ENCODE peak calls at places on chromosome 15, in nine cellular contexts. V, S, Q, H, D, X, I, B and L are unnamed samples.

GRCh38 chr15:100383302-100384107 is 41.7 kb upstream of the ADAMTS17 start:
- DNase-seq in Q (peak; percentile 72), V (no peak), X (peak; percentile 45), H (peak; percentile 10), B (peak; percentile 45), D (peak; percentile 23), I (peak; percentile 17), S (peak; percentile 10), L (peak; percentile 8)

GRCh38 chr15:41967506-41968206 is 4.7 kb downstream of the EHD4 start:
- DNase-seq in X (peak; percentile 54), D (no peak), I (peak; percentile 80), B (no peak), H (peak; percentile 66), S (peak; percentile 44), V (peak; percentile 73), Q (no peak), L (peak; percentile 84)

GRCh38 chr15:69132935-69133861 is 27.2 kb upstream of the GLCE start:
- DNase-seq in H (no peak), X (no peak), D (no peak), Q (no peak), V (no peak), B (peak; percentile 30), I (no peak), S (no peak), L (no peak)

GRCh38 chr15:74854453-74854852 is 11.5 kb upstream of the ULK3 start:
- DNase-seq in D (no peak), S (no peak), V (no peak), H (no peak), B (no peak), I (no peak), X (no peak), Q (no peak), L (no peak)

GRCh38 chr15:79886119-79886518 is 10.7 kb downstream of the MTHFS start:
- DNase-seq in X (no peak), V (no peak), Q (no peak), H (no peak), D (no peak), B (no peak), S (no peak), I (no peak), L (no peak)

GRCh38 chr15:45714501-45715488 is 80.0 kb downstream of the SQOR start:
- DNase-seq in H (peak; percentile 74), D (peak; percentile 69), S (peak; percentile 6), V (peak; percentile 69), I (peak; percentile 74), Q (peak; percentile 86), X (peak; percentile 84), B (peak; percentile 56), L (no peak)

GRCh38 chr15:25248583-25249235 is 190.1 kb downstream of the UBE3A start:
- DNase-seq in B (no peak), Q (no peak), I (no peak), X (no peak), S (no peak), H (no peak), V (no peak), D (no peak), L (peak; percentile 34)

GRCh38 chr15:65069179-65069578 is 1.4 kb upstream of the RASL12 start:
- DNase-seq in I (no peak), Q (no peak), B (no peak), X (no peak), V (no peak), D (no peak), H (peak; percentile 97), S (peak; percentile 94), L (peak; percentile 96)

GRCh38 chr15:62848631-62849050 is 193.9 kb upstream of the TPM1 start:
- DNase-seq in I (no peak), S (peak; percentile 18), X (no peak), Q (no peak), H (peak; percentile 55), B (no peak), V (peak; percentile 87), D (no peak), L (no peak)

GRCh38 chr15:81336568-81336967 is 12.6 kb upstream of the STARD5 start:
- DNase-seq in B (no peak), I (peak; percentile 69), X (no peak), S (peak; percentile 18), H (peak; percentile 42), D (peak; percentile 47), Q (peak; percentile 28), V (peak; percentile 23), L (no peak)

GRCh38 chr15:84600331-84600686 is 500 bp upstream of the ZSCAN2 start:
- DNase-seq in Q (peak; percentile 87), H (peak; percentile 96), D (peak; percentile 48), S (peak; percentile 76), X (peak; percentile 68), I (peak; percentile 47), B (peak; percentile 83), V (peak; percentile 90), L (peak; percentile 92)
- H3K27ac ChIP-seq in Q (peak overlapping the region; percentile 36), H (peak overlapping the region; percentile 18), D (no peak overlapping the region), S (no peak overlapping the region), X (no peak overlapping the region), I (no peak overlapping the region), B (peak overlapping the region; percentile 58), V (no peak overlapping the region), L (no peak overlapping the region)

GRCh38 chr15:40014390-40014789 is 24.6 kb downstream of the SRP14 start:
- DNase-seq in S (no peak), V (no peak), I (no peak), B (no peak), X (no peak), D (no peak), Q (no peak), H (no peak), L (no peak)
- H3K4me1 ChIP-seq in S (peaks cover 9% of the 10 kb centered on the region), V (no peaks in the 10 kb centered on the region), I (no peaks in the 10 kb centered on the region), B (no peaks in the 10 kb centered on the region), X (peaks cover 12% of the 10 kb centered on the region), D (no peaks in the 10 kb centered on the region), Q (no peaks in the 10 kb centered on the region), H (peaks cover 25% of the 10 kb centered on the region), L (peaks cover 6% of the 10 kb centered on the region)

GRCh38 chr15:67105991-67106763 is 40.8 kb downstream of the SMAD3 start:
- DNase-seq in D (no peak), B (no peak), H (no peak), X (no peak), I (no peak), Q (no peak), S (no peak), V (peak; percentile 60), L (no peak)

GRCh38 chr15:67107014-67107812 is 41.8 kb downstream of the SMAD3 start:
- DNase-seq in V (peak; percentile 97), X (no peak), Q (no peak), H (peak; percentile 99), S (peak; percentile 100), B (no peak), D (no peak), I (no peak), L (peak; percentile 92)

GRCh38 chr15:67108122-67108871 is 42.9 kb downstream of the SMAD3 start:
- DNase-seq in Q (no peak), I (no peak), V (no peak), X (no peak), B (no peak), S (peak; percentile 47), H (peak; percentile 59), D (no peak), L (no peak)

GRCh38 chr15:67105065-67105951 is 39.9 kb downstream of the SMAD3 start:
- DNase-seq in B (no peak), H (peak; percentile 98), X (no peak), V (peak; percentile 96), S (peak; percentile 99), D (no peak), I (no peak), Q (no peak), L (peak; percentile 90)

DNA sequence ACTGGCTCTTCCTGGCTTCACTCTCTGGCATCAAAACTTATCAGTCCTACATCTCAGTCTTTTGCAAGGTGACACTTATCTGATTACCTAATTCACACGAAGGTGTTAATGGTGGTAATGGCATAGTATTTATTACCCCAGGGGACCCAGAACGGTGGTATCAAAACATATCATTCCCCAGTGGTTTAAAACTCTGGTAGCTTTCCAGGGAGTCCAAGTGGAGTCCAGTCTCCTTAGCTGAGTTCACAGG is 41.3 kb downstream of the SMAD3 start:
- DNase-seq in B (no peak), I (no peak), Q (no peak), S (no peak), X (no peak), H (no peak), V (no peak), D (no peak), L (no peak)
- H4K20me1 ChIP-seq in B (no peaks in the 10 kb centered on the region), I (no peaks in the 10 kb centered on the region), Q (no peaks in the 10 kb centered on the region), S (peaks cover 8% of the 10 kb centered on the region), X (peaks cover 58% of the 10 kb centered on the region), H (no peaks in the 10 kb centered on the region), V (no peaks in the 10 kb centered on the region), D (no peaks in the 10 kb centered on the region), L (no peaks in the 10 kb centered on the region)

DNA sequence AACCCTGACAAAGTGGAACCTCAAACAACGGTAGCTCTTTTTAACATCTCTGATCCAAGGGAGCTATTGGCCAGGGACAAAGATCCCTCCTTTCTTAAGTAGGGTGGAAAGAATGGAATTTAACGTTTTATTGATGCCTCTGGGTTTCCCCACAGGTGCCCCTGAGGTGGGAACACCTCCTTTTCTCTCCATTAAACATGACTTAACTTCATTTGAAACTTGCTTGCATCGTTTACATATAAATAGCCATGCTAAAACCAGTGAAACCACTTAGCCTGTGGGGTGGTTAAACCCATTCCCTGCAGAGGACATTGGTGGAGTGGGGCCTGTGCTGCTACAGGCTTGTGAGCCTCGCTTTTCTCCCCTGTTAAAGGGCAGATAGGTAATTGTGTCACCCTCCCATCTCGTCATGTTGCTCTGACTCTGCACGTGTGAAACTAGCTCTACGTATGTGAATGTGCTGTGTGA is 9.7 kb downstream of the CGNL1 start:
- DNase-seq in B (no peak), D (no peak), X (no peak), Q (peak; percentile 89), S (no peak), V (no peak), H (no peak), I (no peak), L (no peak)
- H3K27ac ChIP-seq in B (no peak overlapping the region), D (no peak overlapping the region), X (no peak overlapping the region), Q (peak overlapping the region; percentile 98), S (no peak overlapping the region), V (no peak overlapping the region), H (no peak overlapping the region), I (no peak overlapping the region), L (no peak overlapping the region)